ENCODE peak calls at places on chromosomes 11 and 22, in eight cellular contexts. D is anterior cingulate cortex, W is suprapubic skin, C is AG04450, N is PC-3, A is NCI-H1092 treated with DMSO at 0.1 percent for 48 hours, Q is HTR-8/SVneo, P is spleen. S is an unnamed sample.

GRCh38 chr22:21020802-21021429 is 6.0 kb downstream of the P2RX6 start:
- DNase-seq in D (no peak), W (no peak), C (no peak), N (peak), A (peak), Q (no peak), P (no peak), S (no peak)

GRCh38 chr22:48713266-48714205 is 1114.1 kb downstream of the BRD1 start:
- DNase-seq in D (no peak), W (peak), C (no peak), N (no peak), A (no peak), Q (no peak), P (peak), S (peak)

GRCh38 chr11:114522818-114523217 is 36.9 kb downstream of the NXPE1 start:
- DNase-seq in D (no peak), W (no peak), C (no peak), N (no peak), A (no peak), Q (no peak), P (no peak), S (no peak)

GRCh38 chr22:20779813-20780148 is 5.9 kb downstream of the SERPIND1 start:
- DNase-seq in D (no peak), W (no peak), C (peak), N (peak), A (no peak), Q (no peak), P (no peak), S (no peak)

GRCh38 chr22:20607157-20607907 is 99.9 kb downstream of the MED15 start:
- DNase-seq in D (no peak), W (no peak), C (no peak), N (no peak), A (peak), Q (no peak), P (peak), S (no peak)

GRCh38 chr11:127919206-127920000 is 668.0 kb downstream of the ETS1 start:
- DNase-seq in D (no peak), W (no peak), C (peak), N (peak), A (no peak), Q (no peak), P (no peak), S (no peak)

GRCh38 chr22:37077802-37078448 is 26.4 kb downstream of the KCTD17 start:
- DNase-seq in D (no peak), W (no peak), C (peak), N (peak), A (no peak), Q (peak), P (peak), S (no peak)

GRCh38 chr22:43182118-43182517 is 4.8 kb downstream of the TTLL12 start:
- DNase-seq in D (no peak), W (no peak), C (no peak), N (no peak), A (no peak), Q (no peak), P (no peak), S (no peak)

GRCh38 chr11:70813651-70814050 is 415.3 kb downstream of the CTTN start:
- DNase-seq in D (no peak), W (no peak), C (no peak), N (no peak), A (no peak), Q (no peak), P (no peak), S (no peak)

GRCh38 chr11:128584253-128584652 is 3.1 kb downstream of the ETS1 start:
- DNase-seq in D (no peak), W (no peak), C (no peak), N (no peak), A (no peak), Q (no peak), P (no peak), S (no peak)

GRCh38 chr11:112096194-112096593 is 9.5 kb downstream of the SDHD start:
- DNase-seq in D (no peak), W (no peak), C (no peak), N (no peak), A (no peak), Q (no peak), P (no peak), S (no peak)

GRCh38 chr22:31275576-31275975 is 16.7 kb downstream of the PIK3IP1 start:
- DNase-seq in D (no peak), W (no peak), C (no peak), N (peak), A (no peak), Q (no peak), P (no peak), S (no peak)

GRCh38 chr11:1128333-1129142 is 29.2 kb upstream of the MUC5AC start:
- DNase-seq in D (no peak), W (no peak), C (no peak), N (no peak), A (no peak), Q (no peak), P (peak), S (peak)

GRCh38 chr22:26367402-26368245 is 61.4 kb upstream of the ASPHD2 start:
- DNase-seq in D (no peak), W (no peak), C (no peak), N (peak), A (peak), Q (no peak), P (no peak), S (no peak)

GRCh38 chr11:63866211-63866610 is 27.3 kb downstream of the MARK2 start:
- DNase-seq in D (no peak), W (peak), C (no peak), N (peak), A (no peak), Q (no peak), P (no peak), S (peak)

GRCh38 chr11:22343411-22344032 is 5.3 kb downstream of the SLC17A6 start:
- DNase-seq in D (no peak), W (peak), C (no peak), N (no peak), A (peak), Q (peak), P (no peak), S (no peak)

GRCh38 chr11:128210148-128210940 is 377.0 kb downstream of the ETS1 start:
- DNase-seq in D (no peak), W (no peak), C (peak), N (peak), A (no peak), Q (peak), P (no peak), S (no peak)

GRCh38 chr11:28110839-28111235 is 2.6 kb downstream of the METTL15 start:
- DNase-seq in D (no peak), W (no peak), C (no peak), N (no peak), A (no peak), Q (no peak), P (no peak), S (no peak)

GRCh38 chr11:132126973-132127900 is 756.8 kb downstream of the NTM start:
- DNase-seq in D (peak), W (no peak), C (peak), N (peak), A (peak), Q (peak), P (no peak), S (peak)

GRCh38 chr22:18078329-18079041 is 695 bp downstream of the PEX26 start:
- DNase-seq in D (no peak), W (no peak), C (no peak), N (peak), A (peak), Q (peak), P (peak), S (no peak)

GRCh38 chr22:37032535-37033460 is 13.3 kb downstream of the MPST start:
- DNase-seq in D (no peak), W (no peak), C (no peak), N (peak), A (no peak), Q (no peak), P (no peak), S (no peak)

GRCh38 chr22:37119872-37120271 is 10.4 kb upstream of the TMPRSS6 start:
- DNase-seq in D (no peak), W (no peak), C (no peak), N (no peak), A (no peak), Q (no peak), P (no peak), S (no peak)

GRCh38 chr22:47012589-47013365 is 250.3 kb downstream of the TBC1D22A start:
- DNase-seq in D (no peak), W (no peak), C (peak), N (peak), A (no peak), Q (no peak), P (no peak), S (peak)

GRCh38 chr11:59174664-59175033 is 2.7 kb downstream of the DTX4 start:
- DNase-seq in D (no peak), W (no peak), C (no peak), N (peak), A (no peak), Q (no peak), P (no peak), S (no peak)

GRCh38 chr22:21876486-21877176 is 9.2 kb upstream of the MAPK1 start:
- DNase-seq in D (no peak), W (no peak), C (no peak), N (no peak), A (no peak), Q (no peak), P (no peak), S (no peak)

GRCh38 chr22:39647836-39648500 is 77.4 kb downstream of the CACNA1I start:
- DNase-seq in D (no peak), W (no peak), C (no peak), N (no peak), A (no peak), Q (no peak), P (no peak), S (no peak)

GRCh38 chr11:2652857-2653643 is 46.7 kb downstream of the KCNQ1OT1 start:
- DNase-seq in D (no peak), W (no peak), C (no peak), N (no peak), A (no peak), Q (no peak), P (peak), S (no peak)

GRCh38 chr11:4921796-4922195 is 2.3 kb downstream of the OR51G1 start:
- DNase-seq in D (no peak), W (no peak), C (no peak), N (no peak), A (no peak), Q (no peak), P (no peak), S (no peak)

GRCh38 chr22:27990879-27991278 is 71.8 kb upstream of the PITPNB start:
- DNase-seq in D (no peak), W (peak), C (no peak), N (peak), A (no peak), Q (peak), P (no peak), S (peak)

GRCh38 chr11:16191212-16191851 is 165.0 kb downstream of the SOX6 start:
- DNase-seq in D (no peak), W (no peak), C (no peak), N (no peak), A (peak), Q (no peak), P (no peak), S (no peak)

GRCh38 chr22:32048069-32048468 is 5.0 kb downstream of the SLC5A1 start:
- DNase-seq in D (no peak), W (no peak), C (no peak), N (no peak), A (no peak), Q (no peak), P (no peak), S (no peak)

GRCh38 chr22:17366830-17367229 is 2.4 kb upstream of the CECR2 start:
- DNase-seq in D (no peak), W (no peak), C (no peak), N (no peak), A (no peak), Q (no peak), P (peak), S (peak)

GRCh38 chr11:133762538-133762937 is 82.8 kb downstream of the SPATA19 start:
- DNase-seq in D (no peak), W (no peak), C (no peak), N (no peak), A (no peak), Q (no peak), P (no peak), S (no peak)

GRCh38 chr22:30159561-30160353 is 79.5 kb downstream of the HORMAD2 start:
- DNase-seq in D (no peak), W (no peak), C (peak), N (peak), A (no peak), Q (no peak), P (no peak), S (no peak)

GRCh38 chr11:102448869-102449224 is 3.7 kb downstream of the TMEM123 start:
- DNase-seq in D (no peak), W (no peak), C (no peak), N (no peak), A (no peak), Q (no peak), P (no peak), S (no peak)

GRCh38 chr11:48066881-48067800 is 86.8 kb downstream of the PTPRJ start:
- DNase-seq in D (no peak), W (peak), C (no peak), N (no peak), A (no peak), Q (no peak), P (peak), S (no peak)

GRCh38 chr22:37148031-37148651 is 1.6 kb downstream of the IL2RB start:
- DNase-seq in D (no peak), W (no peak), C (no peak), N (no peak), A (no peak), Q (no peak), P (peak), S (no peak)

GRCh38 chr22:19289475-19290161 is 1.9 kb downstream of the CLTCL1 start:
- DNase-seq in D (no peak), W (no peak), C (peak), N (peak), A (no peak), Q (no peak), P (no peak), S (no peak)